ENCODE peak calls at places on chromosomes 12 and 14, in eight cellular contexts. A is uterus; E is SK-N-MC; P is psoas muscle; H is effector memory CD4-positive, alpha-beta T cell; I is left ventricle myocardium inferior; Z is SK-N-SH; Y is CD4-positive, alpha-beta memory T cell. O is an unnamed sample.
A peak's percentile ranks its signal among the peaks of the same experiment; 100 is the strongest.

GRCh38 chr12:68331500-68331868 is 678 bp downstream of the MDM1 start:
- DNase-seq in I (no peak), H (no peak), P (no peak), Y (no peak), E (no peak), A (no peak), Z (no peak), O (no peak)

GRCh38 chr12:62933871-62934798 is 815 bp downstream of the PPM1H start:
- DNase-seq in P (peak; percentile 39), I (peak; percentile 60), Z (peak; percentile 14), Y (no peak), A (no peak), E (no peak), H (no peak), O (peak; percentile 43)

GRCh38 chr14:65038966-65039365 is 52.3 kb downstream of the FNTB start:
- DNase-seq in H (no peak), P (no peak), A (no peak), Y (no peak), Z (no peak), E (no peak), I (no peak), O (no peak)

GRCh38 chr14:90697577-90698206 is 118.5 kb downstream of the TTC7B start:
- DNase-seq in E (peak; percentile 40), P (peak; percentile 84), Z (peak; percentile 80), Y (peak; percentile 71), A (peak; percentile 85), H (peak; percentile 35), I (peak; percentile 87), O (peak; percentile 88)

GRCh38 chr12:108616359-108616758 is 17.3 kb downstream of the SELPLG start:
- DNase-seq in P (no peak), Z (no peak), H (no peak), A (no peak), E (no peak), I (no peak), Y (peak; percentile 23), O (no peak)

GRCh38 chr12:44154128-44154527 is 318.2 kb downstream of the TMEM117 start:
- DNase-seq in Z (no peak), Y (no peak), H (no peak), A (no peak), P (no peak), I (no peak), E (no peak), O (no peak)

GRCh38 chr12:57165741-57166140 is 18.3 kb upstream of the LRP1-AS start:
- DNase-seq in P (no peak), A (no peak), I (no peak), H (no peak), Z (no peak), Y (no peak), E (no peak), O (no peak)

GRCh38 chr12:38886064-38886463 is 19.3 kb downstream of the CPNE8 start:
- DNase-seq in E (no peak), A (peak; percentile 21), Y (no peak), H (no peak), P (peak; percentile 55), Z (no peak), I (peak; percentile 28), O (peak; percentile 22)

GRCh38 chr14:72742682-72743195 is 151.2 kb downstream of the DPF3 start:
- DNase-seq in Z (no peak), Y (no peak), A (no peak), P (no peak), I (no peak), E (no peak), H (no peak), O (no peak)

GRCh38 chr14:22657861-22658260 is 13.7 kb upstream of the OR6J1 start:
- DNase-seq in E (no peak), A (no peak), Z (no peak), I (no peak), Y (no peak), P (no peak), H (no peak), O (no peak)

GRCh38 chr14:59450716-59451115 is 14.5 kb downstream of the GPR135 start:
- DNase-seq in H (no peak), E (no peak), I (no peak), Y (no peak), P (no peak), Z (no peak), A (no peak), O (no peak)

GRCh38 chr12:112515868-112516267 is 97.1 kb downstream of the PTPN11 start:
- DNase-seq in A (no peak), Y (no peak), P (no peak), Z (no peak), I (no peak), H (no peak), E (no peak), O (no peak)

GRCh38 chr14:100871234-100872186 is 32.0 kb downstream of the RTL1 start:
- DNase-seq in Y (no peak), P (no peak), I (peak; percentile 6), E (no peak), Z (no peak), H (no peak), A (no peak), O (peak; percentile 12)

GRCh38 chr14:104175041-104175440 is 36.7 kb downstream of the KIF26A start:
- DNase-seq in Y (no peak), E (no peak), A (no peak), H (no peak), Z (no peak), I (no peak), P (no peak), O (no peak)

GRCh38 chr14:104177411-104177810 is 39.0 kb downstream of the KIF26A start:
- DNase-seq in E (no peak), P (no peak), Y (no peak), H (no peak), I (no peak), Z (no peak), A (no peak), O (no peak)

GRCh38 chr14:104175811-104176210 is 37.4 kb downstream of the KIF26A start:
- DNase-seq in Z (no peak), I (no peak), Y (no peak), E (no peak), A (no peak), H (no peak), P (no peak), O (no peak)

GRCh38 chr14:104178279-104178678 is 39.9 kb downstream of the KIF26A start:
- DNase-seq in P (peak; percentile 29), E (no peak), A (no peak), Z (no peak), Y (no peak), H (no peak), I (peak; percentile 58), O (no peak)

GRCh38 chr14:104176611-104177010 is 38.2 kb downstream of the KIF26A start:
- DNase-seq in E (no peak), A (no peak), P (no peak), I (no peak), Z (no peak), Y (no peak), H (no peak), O (no peak)
- H3K9me3 ChIP-seq in E (no peaks in the 10 kb centered on the region), A (no peaks in the 10 kb centered on the region), P (no peaks in the 10 kb centered on the region), I (no peaks in the 10 kb centered on the region), Z (no peaks in the 10 kb centered on the region), Y (no peaks in the 10 kb centered on the region), H (no peaks in the 10 kb centered on the region), O (no peaks in the 10 kb centered on the region)

DNA sequence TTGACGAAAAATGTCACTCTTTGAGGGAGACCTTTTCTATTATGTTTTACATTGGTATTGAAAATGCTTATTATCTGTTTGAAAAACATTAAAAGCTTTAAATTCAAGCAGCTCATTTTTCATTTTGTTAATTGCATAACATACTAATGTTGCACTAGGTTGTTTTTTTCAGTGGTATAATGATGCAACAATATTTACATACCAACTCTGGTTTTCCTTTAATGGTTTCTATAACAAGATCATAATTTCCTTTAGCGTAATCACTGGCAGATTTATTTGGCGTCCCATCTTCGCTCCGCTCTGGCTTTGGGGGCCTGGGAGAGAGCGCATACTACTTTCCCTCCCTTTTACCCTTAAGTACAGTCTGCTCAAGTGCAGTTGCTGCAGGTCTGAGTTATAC is 574.2 kb downstream of the PRKD1 start:
- DNase-seq in A (no peak), I (no peak), P (no peak), H (no peak), Y (no peak), E (no peak), Z (no peak), O (no peak)
- H3K9me3 ChIP-seq in A (no peaks in the 10 kb centered on the region), I (no peaks in the 10 kb centered on the region), P (no peaks in the 10 kb centered on the region), H (no peaks in the 10 kb centered on the region), Y (no peaks in the 10 kb centered on the region), E (no peaks in the 10 kb centered on the region), Z (no peaks in the 10 kb centered on the region), O (no peaks in the 10 kb centered on the region)

DNA sequence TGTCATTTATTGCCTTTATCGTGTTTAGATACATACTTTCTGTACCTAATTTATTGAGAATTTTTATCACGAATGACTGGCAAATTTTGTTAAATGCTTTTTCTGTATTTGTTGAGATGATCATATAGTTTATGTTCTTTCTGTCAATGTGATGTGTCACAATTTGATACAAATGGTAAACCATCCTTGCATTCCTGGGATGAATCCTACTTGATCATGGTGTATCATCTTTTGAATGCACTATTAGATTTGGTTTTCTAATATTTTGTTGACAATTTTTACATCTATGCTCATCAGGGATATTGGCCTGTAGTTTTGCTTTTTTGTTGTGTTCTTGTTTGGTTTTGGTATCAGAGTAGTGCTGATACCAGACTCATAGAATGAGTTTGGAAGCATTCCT is 185.1 kb downstream of the NUBPL start:
- DNase-seq in E (no peak), A (no peak), Z (no peak), H (no peak), Y (no peak), P (no peak), I (no peak), O (no peak)
- H3K9me3 ChIP-seq in E (peaks cover 3% of the 10 kb centered on the region), A (peaks cover 32% of the 10 kb centered on the region), Z (peaks cover 17% of the 10 kb centered on the region), H (peaks cover 4% of the 10 kb centered on the region), Y (no peaks in the 10 kb centered on the region), P (peaks cover 30% of the 10 kb centered on the region), I (peaks cover 61% of the 10 kb centered on the region), O (no peaks in the 10 kb centered on the region)

GRCh38 chr12:129080821-129081220 is 227.5 kb downstream of the GLT1D1 start:
- DNase-seq in Y (no peak), H (no peak), A (no peak), Z (no peak), I (no peak), E (no peak), P (no peak), O (no peak)

GRCh38 chr12:129080413-129080812 is 227.1 kb downstream of the GLT1D1 start:
- DNase-seq in Z (no peak), A (no peak), P (no peak), H (no peak), I (no peak), Y (no peak), E (no peak), O (no peak)

GRCh38 chr12:129083121-129083520 is 229.8 kb downstream of the GLT1D1 start:
- DNase-seq in P (no peak), Y (no peak), E (no peak), Z (no peak), H (no peak), I (no peak), A (no peak), O (no peak)

GRCh38 chr12:129082441-129082840 is 229.2 kb downstream of the GLT1D1 start:
- DNase-seq in A (no peak), E (no peak), H (no peak), P (no peak), Y (no peak), Z (no peak), I (no peak), O (no peak)

DNA sequence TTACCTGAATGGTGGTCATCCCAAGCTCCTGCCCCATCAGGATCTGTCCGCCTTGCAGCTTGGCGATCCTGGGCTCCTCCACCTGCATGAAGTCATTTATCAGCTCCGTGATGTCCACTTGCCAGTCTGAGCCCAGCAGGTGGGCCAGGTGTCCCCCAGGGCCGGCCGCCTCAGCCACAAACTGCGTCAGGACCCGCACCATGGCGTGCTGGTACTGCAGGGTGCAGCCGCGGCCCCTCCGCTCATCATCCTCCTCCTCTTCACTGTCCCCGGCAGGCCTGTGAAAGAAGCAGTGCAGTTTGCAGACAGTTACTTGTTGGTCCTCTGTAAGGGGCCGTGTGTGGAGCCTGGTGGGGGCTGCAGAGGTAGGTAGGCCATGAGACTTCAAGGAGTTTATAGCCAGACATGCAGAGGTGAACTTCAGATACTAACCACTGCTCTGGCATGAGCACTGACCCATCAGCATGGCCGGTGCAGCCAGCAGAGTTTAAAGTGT is 228.5 kb downstream of the GLT1D1 start:
- DNase-seq in A (no peak), H (no peak), I (no peak), Z (no peak), Y (no peak), P (no peak), E (no peak), O (no peak)
- H3K9me3 ChIP-seq in A (no peaks in the 10 kb centered on the region), H (no peaks in the 10 kb centered on the region), I (no peaks in the 10 kb centered on the region), Z (no peaks in the 10 kb centered on the region), Y (no peaks in the 10 kb centered on the region), P (no peaks in the 10 kb centered on the region), E (no peaks in the 10 kb centered on the region), O (no peaks in the 10 kb centered on the region)